ENCODE peak calls at places on chromosomes 1 and 21, in five cellular contexts. O is brain microvascular endothelial cell, Y is posterior cingulate gyrus, S is dermis blood vessel endothelial cell, J is stomach. W is an unnamed sample.

GRCh38 chr1:2982615-2983318 is 38.5 kb upstream of the ACTRT2 start:
- DNase-seq in O (no peak), Y (peak), S (no peak), J (no peak), W (no peak)

GRCh38 chr1:231818342-231818741 is 191.8 kb downstream of the DISC1 start:
- DNase-seq in O (no peak), Y (no peak), S (no peak), J (no peak), W (no peak)

GRCh38 chr1:35447278-35447677 is 109.9 kb downstream of the KIAA0319L start:
- DNase-seq in O (no peak), Y (no peak), S (no peak), J (no peak), W (no peak)

GRCh38 chr1:17950728-17951127 is 156.9 kb upstream of the IGSF21 start:
- DNase-seq in O (no peak), Y (no peak), S (no peak), J (no peak), W (no peak)

GRCh38 chr1:998905-999796 is 746 bp downstream of the HES4 start:
- DNase-seq in O (no peak), Y (no peak), S (peak), J (no peak), W (peak)

GRCh38 chr1:39507230-39507928 is 15.9 kb downstream of the BMP8A start:
- DNase-seq in O (no peak), Y (no peak), S (peak), J (no peak), W (peak)

GRCh38 chr1:31593770-31594632 is 17.7 kb downstream of the TINAGL1 start:
- DNase-seq in O (no peak), Y (peak), S (peak), J (peak), W (peak)

GRCh38 chr21:27564684-27565280 is 597.9 kb upstream of the ADAMTS5 start:
- DNase-seq in O (peak), Y (peak), S (peak), J (peak), W (peak)

GRCh38 chr1:154427173-154428139 is 22.3 kb downstream of the IL6R start:
- DNase-seq in O (no peak), Y (no peak), S (peak), J (peak), W (peak)

GRCh38 chr1:11179125-11179524 is 10.0 kb upstream of the ANGPTL7 start:
- DNase-seq in O (no peak), Y (no peak), S (no peak), J (no peak), W (no peak)

GRCh38 chr1:10771789-10772188 is 24.7 kb downstream of the CASZ1 start:
- DNase-seq in O (no peak), Y (no peak), S (no peak), J (no peak), W (no peak)

GRCh38 chr1:201505505-201505893 is 1.4 kb downstream of the CSRP1 start:
- DNase-seq in O (peak), Y (no peak), S (peak), J (no peak), W (no peak)

GRCh38 chr1:165161130-165161529 is 195.4 kb downstream of the LMX1A start:
- DNase-seq in O (no peak), Y (no peak), S (no peak), J (no peak), W (no peak)

W was measured in lung microvascular endothelial cell.